ENCODE peak calls at places on chromosome 16, in seven cellular contexts. L is CD8-positive, alpha-beta memory T cell; T is left ventricle myocardium inferior; Y is H1; F is cardiac muscle cell; E is thoracic aorta; J is pancreas. B is an unnamed sample.
A peak's percentile ranks its signal among the peaks of the same experiment; 100 is the strongest.

GRCh38 chr16:65254144-65254543 is 132.3 kb upstream of the CDH11 start:
- DNase-seq in L (no peak), T (peak; percentile 15), Y (no peak), F (no peak), E (no peak), J (no peak), B (no peak)

GRCh38 chr16:79093554-79093967 is 507.0 kb downstream of the MAF start:
- DNase-seq in L (peak; percentile 2), T (no peak), Y (no peak), F (no peak), E (no peak), J (no peak), B (peak; percentile 56)

GRCh38 chr16:70804153-70804728 is 3.3 kb upstream of the VAC14 start:
- DNase-seq in L (no peak), T (no peak), Y (no peak), F (peak; percentile 89), E (no peak), J (no peak), B (no peak)

GRCh38 chr16:6122401-6122800 is 1024.8 kb upstream of the EEF2KMT start:
- DNase-seq in L (no peak), T (no peak), Y (no peak), F (no peak), E (no peak), J (no peak), B (no peak)

GRCh38 chr16:67183627-67184452 is at the start of gene MATCAP1:
- DNase-seq in L (peak; percentile 88), T (peak; percentile 93), Y (peak; percentile 95), F (peak; percentile 99), E (peak; percentile 92), J (peak; percentile 94), B (peak; percentile 96)

GRCh38 chr16:7037491-7037890 is 295.2 kb upstream of the RBFOX1 start:
- DNase-seq in L (no peak), T (no peak), Y (no peak), F (no peak), E (no peak), J (no peak), B (no peak)

GRCh38 chr16:79970551-79971236 is 370.2 kb upstream of the MAF start:
- DNase-seq in L (no peak), T (peak; percentile 68), Y (no peak), F (peak; percentile 35), E (no peak), J (no peak), B (peak; percentile 36)

GRCh38 chr16:3873482-3874173 is 6.9 kb downstream of the CREBBP start:
- DNase-seq in L (no peak), T (no peak), Y (no peak), F (peak; percentile 40), E (no peak), J (no peak), B (no peak)

GRCh38 chr16:61872778-61873119 is 163.5 kb downstream of the CDH8 start:
- DNase-seq in L (no peak), T (no peak), Y (no peak), F (no peak), E (no peak), J (no peak), B (no peak)

GRCh38 chr16:85152414-85153030 is 40.2 kb upstream of the CIBAR2 start:
- DNase-seq in L (no peak), T (no peak), Y (no peak), F (no peak), E (no peak), J (no peak), B (no peak)

GRCh38 chr16:86621966-86622365 is 43.6 kb downstream of the FOXL1 start:
- DNase-seq in L (no peak), T (no peak), Y (no peak), F (no peak), E (no peak), J (no peak), B (no peak)

GRCh38 chr16:4580245-4580644 is 24.1 kb downstream of the C16orf96 start:
- DNase-seq in L (no peak), T (no peak), Y (no peak), F (peak; percentile 12), E (no peak), J (no peak), B (no peak)

GRCh38 chr16:11796227-11797165 is 562 bp downstream of the ZC3H7A start:
- DNase-seq in L (peak; percentile 13), T (peak; percentile 72), Y (peak; percentile 63), F (peak; percentile 59), E (no peak), J (peak; percentile 86), B (peak; percentile 67)

DNA sequence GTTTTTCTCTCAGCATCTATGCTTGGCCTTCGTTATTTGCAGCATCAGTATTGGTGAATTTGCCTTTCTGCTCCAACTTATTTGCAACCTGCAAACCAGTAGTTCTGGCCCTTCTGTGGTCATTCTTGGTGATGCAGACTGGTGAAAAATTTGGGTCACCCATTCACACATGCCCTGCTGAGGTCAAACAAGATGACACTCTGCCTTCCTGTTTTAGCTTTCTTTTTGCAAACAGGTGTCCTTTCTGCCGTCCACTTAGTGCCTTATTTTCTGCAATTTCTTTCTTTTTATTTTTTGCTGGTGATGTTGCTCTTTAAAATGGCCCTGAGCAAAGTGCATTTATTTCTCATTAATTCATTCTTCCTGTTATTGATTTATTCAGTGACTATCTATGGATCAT is 31.3 kb downstream of the PLCG2 start:
- DNase-seq in L (no peak), T (no peak), Y (no peak), F (no peak), E (no peak), J (no peak), B (no peak)
- H3K4me1 ChIP-seq in L (peaks cover 5% of the 10 kb centered on the region), T (no peaks in the 10 kb centered on the region), Y (peaks cover 2% of the 10 kb centered on the region), F (no peaks in the 10 kb centered on the region), E (no peaks in the 10 kb centered on the region), J (no peaks in the 10 kb centered on the region), B (no peaks in the 10 kb centered on the region)

GRCh38 chr16:27326251-27326650 is 12.5 kb downstream of the IL4R start:
- DNase-seq in L (no peak), T (no peak), Y (no peak), F (no peak), E (no peak), J (no peak), B (no peak)

GRCh38 chr16:27327586-27327915 is 13.8 kb downstream of the IL4R start:
- DNase-seq in L (no peak), T (no peak), Y (no peak), F (no peak), E (no peak), J (no peak), B (no peak)

GRCh38 chr16:27328937-27329336 is 15.2 kb downstream of the IL4R start:
- DNase-seq in L (no peak), T (no peak), Y (no peak), F (no peak), E (no peak), J (no peak), B (no peak)

GRCh38 chr16:27325736-27326135 is 12.0 kb downstream of the IL4R start:
- DNase-seq in L (no peak), T (no peak), Y (no peak), F (no peak), E (no peak), J (no peak), B (no peak)

GRCh38 chr16:27326738-27327585 is 13.2 kb downstream of the IL4R start:
- DNase-seq in L (no peak), T (peak; percentile 78), Y (peak; percentile 88), F (peak; percentile 95), E (peak; percentile 79), J (no peak), B (peak; percentile 83)
- H3K4me3 ChIP-seq in L (no peak overlapping the region), T (peak overlapping the region; percentile 29), Y (peak overlapping the region; percentile 17), F (no peak overlapping the region), E (no peak overlapping the region), J (no peak overlapping the region), B (no peak overlapping the region)

GRCh38 chr16:1290860-1291575 is 18.4 kb upstream of the UBE2I start:
- DNase-seq in L (no peak), T (no peak), Y (no peak), F (no peak), E (no peak), J (peak; percentile 63), B (no peak)

GRCh38 chr16:1290032-1290431 is 19.4 kb upstream of the UBE2I start:
- DNase-seq in L (no peak), T (no peak), Y (no peak), F (peak; percentile 41), E (no peak), J (no peak), B (no peak)

GRCh38 chr16:1289480-1289872 is 20.0 kb upstream of the UBE2I start:
- DNase-seq in L (no peak), T (no peak), Y (no peak), F (no peak), E (no peak), J (no peak), B (no peak)

GRCh38 chr16:1287982-1288670 is 21.3 kb upstream of the UBE2I start:
- DNase-seq in L (no peak), T (peak; percentile 39), Y (no peak), F (peak; percentile 38), E (no peak), J (peak; percentile 69), B (no peak)

DNA sequence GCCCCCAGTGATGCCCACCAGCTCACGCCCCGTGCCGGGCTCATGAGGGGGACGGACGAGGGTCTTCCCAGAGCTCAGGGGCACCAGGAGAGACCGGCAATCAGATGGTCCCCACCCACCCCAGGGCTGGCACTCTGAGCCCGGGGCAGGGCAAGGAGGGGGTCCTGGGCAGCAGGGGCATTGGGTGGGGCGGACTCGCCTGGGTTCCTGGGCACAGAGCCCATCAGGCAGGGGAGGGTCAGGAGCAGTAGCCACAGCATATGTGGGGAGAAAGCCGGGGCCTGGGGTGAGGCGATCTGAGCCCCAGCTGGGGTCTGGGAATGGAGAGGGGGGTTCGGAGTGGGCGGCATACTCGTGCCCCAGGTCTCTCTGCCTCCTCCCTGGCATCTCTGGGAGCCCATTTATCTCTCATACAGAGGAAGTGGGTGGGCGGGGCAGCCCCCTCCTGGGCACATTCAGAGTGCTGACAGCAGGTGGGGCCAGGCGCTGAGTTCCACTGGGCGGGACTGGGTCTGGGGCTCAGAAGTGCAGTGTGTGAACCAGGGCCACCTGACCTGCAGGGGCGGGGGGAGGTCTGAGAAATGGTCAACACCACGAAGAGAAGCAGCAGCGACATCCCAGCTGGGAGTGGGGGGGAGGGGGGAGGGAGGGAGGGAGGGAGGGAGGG is 20.5 kb upstream of the UBE2I start:
- DNase-seq in L (no peak), T (no peak), Y (no peak), F (no peak), E (no peak), J (peak; percentile 76), B (no peak)
- H3K4me1 ChIP-seq in L (no peaks in the 10 kb centered on the region), T (peaks cover 11% of the 10 kb centered on the region), Y (peaks cover 24% of the 10 kb centered on the region), F (peaks cover 6% of the 10 kb centered on the region), E (no peaks in the 10 kb centered on the region), J (no peaks in the 10 kb centered on the region), B (peaks cover 2% of the 10 kb centered on the region)

DNA sequence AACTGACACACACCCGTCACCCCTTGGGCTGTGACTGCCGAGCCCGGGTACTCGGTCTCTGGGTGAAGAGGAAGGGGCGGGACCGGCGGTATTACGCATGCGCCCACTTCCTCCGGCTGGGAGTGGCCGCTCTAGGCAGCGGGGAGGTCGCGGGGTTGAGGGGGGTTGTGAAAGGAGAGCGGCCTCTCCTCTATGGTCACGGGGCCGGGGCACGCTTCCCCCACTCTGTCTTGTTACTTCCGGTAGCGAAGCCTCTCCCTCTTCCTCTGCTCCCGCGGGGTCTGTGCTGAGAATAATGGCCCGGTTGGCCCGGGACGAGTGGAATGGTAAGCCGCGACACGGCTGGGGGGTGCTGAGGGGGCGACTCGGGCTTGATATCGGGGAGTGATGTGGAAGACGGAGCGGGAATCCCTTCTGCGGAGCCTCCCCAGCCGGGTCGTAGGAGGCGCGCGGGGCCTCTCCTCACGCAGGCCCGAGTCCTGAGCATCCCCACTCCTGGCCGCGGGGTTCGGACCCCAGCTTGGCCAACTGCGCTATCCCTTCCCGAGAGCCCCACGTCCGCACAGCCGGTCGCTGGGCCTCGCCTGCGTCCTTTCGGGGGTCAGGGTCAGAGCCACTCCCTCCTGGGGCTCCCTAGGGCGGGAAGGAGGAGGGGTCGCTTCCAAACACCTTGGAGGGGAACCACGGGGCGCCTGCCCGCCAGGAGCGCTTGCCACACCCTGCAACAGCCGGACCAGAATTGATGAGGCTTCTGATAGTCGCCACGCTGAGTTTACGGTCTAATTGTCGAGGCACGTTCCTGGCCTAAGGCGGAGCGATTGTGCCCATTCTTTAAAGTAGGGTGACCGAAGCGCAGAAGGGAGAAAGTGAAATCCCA is at the start of gene BFAR:
- DNase-seq in L (peak; percentile 99), T (peak; percentile 100), Y (peak; percentile 98), F (peak; percentile 99), E (peak; percentile 98), J (peak; percentile 100), B (peak; percentile 99)
- H3K4me3 ChIP-seq in L (peak within 1 kb of the TSS; percentile 87), T (peak within 1 kb of the TSS; percentile 88), Y (peak within 1 kb of the TSS; percentile 96), F (peak within 1 kb of the TSS; percentile 78), E (peak within 1 kb of the TSS; percentile 84), J (peak within 1 kb of the TSS; percentile 99), B (peak within 1 kb of the TSS; percentile 68)